ENCODE peak calls at places on chromosomes 5 and 9, in four cellular contexts. Z, M, E and H are unnamed samples.

GRCh38 chr9:121944741-121945191 is 148.3 kb downstream of the TTLL11 start:
- DNase-seq in Z (no peak), M (no peak), E (no peak), H (no peak)

GRCh38 chr5:32278403-32278802 is 34.3 kb downstream of the MTMR12 start:
- DNase-seq in Z (peak; percentile 6), M (no peak), E (no peak), H (no peak)

GRCh38 chr5:34698754-34699153 is 42.6 kb downstream of the RAI14 start:
- DNase-seq in Z (no peak), M (no peak), E (no peak), H (no peak)

GRCh38 chr9:90025816-90026215 is 421.0 kb downstream of the GADD45G start:
- DNase-seq in Z (no peak), M (no peak), E (no peak), H (no peak)

GRCh38 chr5:1467341-1468246 is 22.4 kb upstream of the SLC6A3 start:
- DNase-seq in Z (no peak), M (no peak), E (no peak), H (no peak)

GRCh38 chr9:93594041-93594756 is 17.8 kb downstream of the PHF2 start:
- DNase-seq in Z (no peak), M (peak; percentile 77), E (no peak), H (no peak)

GRCh38 chr9:97072285-97072770 is 33.4 kb upstream of the CTSV start:
- DNase-seq in Z (no peak), M (no peak), E (no peak), H (no peak)

GRCh38 chr9:32384364-32385134 is at the start of gene ACO1:
- DNase-seq in Z (peak; percentile 91), M (peak; percentile 95), E (peak; percentile 94), H (peak; percentile 92)

GRCh38 chr5:180975338-180975737 is 13.3 kb upstream of the BTNL3 start:
- DNase-seq in Z (no peak), M (no peak), E (no peak), H (no peak)

GRCh38 chr5:64742821-64743220 is 25.7 kb downstream of the SREK1IP1 start:
- DNase-seq in Z (no peak), M (no peak), E (no peak), H (no peak)

GRCh38 chr5:147763791-147764525 is 18.6 kb downstream of the JAKMIP2 start:
- DNase-seq in Z (no peak), M (no peak), E (no peak), H (no peak)

GRCh38 chr5:120304653-120305052 is 159.4 kb upstream of the PRR16 start:
- DNase-seq in Z (no peak), M (no peak), E (no peak), H (no peak)

GRCh38 chr5:685262-686171 is 7.6 kb downstream of the TPPP start:
- DNase-seq in Z (no peak), M (no peak), E (no peak), H (no peak)

GRCh38 chr9:130118841-130119520 is 53.2 kb upstream of the NCS1 start:
- DNase-seq in Z (no peak), M (no peak), E (no peak), H (no peak)

GRCh38 chr9:127161081-127161621 is 38.7 kb upstream of the ANGPTL2 start:
- DNase-seq in Z (no peak), M (no peak), E (no peak), H (peak; percentile 46)

DNA sequence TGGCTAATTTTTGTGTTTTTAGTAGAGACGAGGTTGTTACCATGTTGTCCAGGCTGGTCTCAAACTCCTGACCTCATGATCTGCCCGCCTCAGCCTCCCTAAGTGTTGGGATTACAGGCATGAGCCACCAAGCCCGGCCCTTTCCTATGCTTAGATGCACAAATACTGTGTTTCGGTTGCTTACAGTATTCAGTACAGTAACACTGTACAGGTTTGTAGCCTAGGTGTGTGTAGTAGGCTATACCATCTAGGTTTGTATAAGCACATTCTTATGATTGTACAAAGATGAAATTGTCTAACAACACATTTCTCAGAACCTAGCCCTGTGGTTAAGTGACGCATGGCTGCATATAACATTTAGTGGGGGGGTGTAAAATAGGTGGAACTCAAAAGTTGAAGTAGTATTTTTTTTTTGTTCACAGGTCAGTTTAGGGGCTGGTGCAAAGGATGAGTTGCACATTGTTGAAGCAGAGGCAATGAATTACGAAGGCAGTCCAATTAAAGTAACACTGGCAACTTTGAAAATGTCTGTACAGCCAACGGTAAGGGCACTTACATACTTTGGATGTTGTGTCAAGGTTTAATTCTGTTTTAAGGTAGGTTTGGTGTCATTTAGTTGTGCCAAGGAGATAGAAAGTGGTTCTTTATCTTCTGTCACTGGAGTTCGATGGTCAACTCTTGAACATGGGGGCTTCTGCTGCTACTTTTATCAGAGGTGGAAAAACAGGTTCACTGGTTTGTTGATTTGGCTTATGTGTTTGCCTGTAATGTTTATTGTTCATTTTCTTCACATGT is 3.4 kb downstream of the NPM1 start:
- DNase-seq in Z (no peak), M (no peak), E (no peak), H (no peak)
- H3K4me1 ChIP-seq in Z (peaks cover 53% of the 10 kb centered on the region), M (peaks cover 12% of the 10 kb centered on the region), E (peaks cover 45% of the 10 kb centered on the region), H (peaks cover 50% of the 10 kb centered on the region)

DNA sequence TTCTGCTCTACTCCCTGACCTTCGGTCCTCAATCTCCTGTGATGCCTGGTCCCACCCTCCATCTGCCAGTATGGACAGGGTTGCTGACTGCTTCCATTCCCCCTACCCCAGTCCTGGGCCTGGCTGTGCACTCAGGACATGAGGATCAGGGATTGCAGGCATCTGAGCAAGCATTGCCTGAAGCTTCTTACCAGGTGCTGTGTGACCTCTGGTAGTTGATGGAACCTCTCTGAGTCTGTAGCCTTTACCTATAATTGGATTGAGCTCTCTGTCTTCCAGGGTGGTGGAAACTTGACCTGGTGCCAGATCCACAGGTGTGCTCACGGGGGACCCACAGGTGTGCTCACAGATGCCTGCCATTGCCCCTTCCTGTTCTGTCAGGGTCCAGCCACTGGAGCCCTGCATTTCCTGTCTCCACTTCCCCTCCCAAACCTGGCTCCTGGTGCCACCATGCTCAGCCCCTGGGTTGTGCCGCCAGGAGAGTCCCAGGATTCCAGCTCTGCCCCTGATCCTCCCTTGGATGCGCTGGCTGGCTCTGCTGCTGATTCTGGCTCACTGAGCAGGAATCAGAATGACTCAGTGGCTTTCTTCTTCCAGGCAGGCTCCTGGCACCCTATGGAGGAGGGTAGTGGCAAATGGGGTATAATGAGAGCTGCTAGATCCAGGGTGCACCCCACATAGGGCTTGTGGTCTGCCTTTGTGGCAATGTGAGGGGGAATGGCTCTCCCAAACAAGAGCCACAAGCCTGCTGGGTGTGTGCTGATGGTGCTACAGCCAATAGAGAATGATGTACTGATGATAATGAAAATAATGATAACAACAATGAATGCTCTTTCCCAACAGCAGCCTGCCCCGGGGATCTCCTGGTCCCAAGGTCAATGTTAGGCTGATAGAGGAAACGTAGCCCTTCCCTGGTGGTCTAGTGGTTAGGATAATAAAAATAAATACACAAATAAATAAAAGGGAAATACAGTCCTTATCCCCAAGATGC is 35.2 kb upstream of the PSD2 start:
- DNase-seq in Z (no peak), M (no peak), E (no peak), H (peak; percentile 4)
- H3K4me1 ChIP-seq in Z (peaks cover 10% of the 10 kb centered on the region), M (no peaks in the 10 kb centered on the region), E (peaks cover 8% of the 10 kb centered on the region), H (peaks cover 32% of the 10 kb centered on the region)

GRCh38 chr5:151223447-151224264 is at the start of gene CCDC69:
- DNase-seq in Z (peak; percentile 41), M (peak; percentile 85), E (peak; percentile 80), H (peak; percentile 38)
- H3K4me1 ChIP-seq in Z (peaks cover 63% of the 10 kb centered on the region), M (peaks cover 24% of the 10 kb centered on the region), E (peaks cover 48% of the 10 kb centered on the region), H (peaks cover 58% of the 10 kb centered on the region)

DNA sequence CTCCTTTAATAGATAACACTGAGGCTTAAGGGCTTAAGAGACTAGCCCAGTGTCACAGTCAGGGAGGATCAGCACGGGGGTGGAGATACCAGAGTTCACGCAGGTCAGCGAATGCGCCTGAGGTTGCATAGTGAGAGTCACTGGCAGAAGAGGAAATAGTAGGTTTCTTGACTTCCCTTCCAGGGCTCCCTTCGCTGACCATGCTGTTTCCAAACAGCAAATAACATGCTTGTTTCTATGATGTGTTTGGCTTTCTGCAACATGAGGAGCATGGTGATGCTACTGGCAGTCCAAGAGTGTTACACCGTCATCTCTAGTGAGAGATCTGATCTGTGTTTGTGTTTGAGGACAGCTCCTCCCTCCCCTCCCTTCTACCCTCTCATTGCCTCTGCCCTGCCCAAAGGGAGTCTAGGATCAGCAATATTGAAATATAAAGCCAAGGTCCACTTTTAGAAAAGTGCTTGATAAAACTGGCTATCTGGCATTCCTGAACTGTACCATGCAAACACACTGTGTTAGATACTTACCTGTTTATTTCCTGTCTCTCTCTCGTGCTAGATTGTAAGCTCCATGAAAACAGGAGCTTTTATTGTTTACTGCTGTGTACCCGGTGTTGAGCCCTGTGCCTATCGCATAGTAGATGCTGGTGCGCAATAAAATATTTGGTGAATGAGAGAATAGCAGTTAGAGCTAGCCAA is 12.3 kb downstream of the TLE4 start:
- DNase-seq in Z (no peak), M (peak; percentile 40), E (peak; percentile 22), H (no peak)
- H3K4me1 ChIP-seq in Z (peaks cover 53% of the 10 kb centered on the region), M (peaks cover 10% of the 10 kb centered on the region), E (peaks cover 40% of the 10 kb centered on the region), H (peaks cover 55% of the 10 kb centered on the region)

GRCh38 chr5:73793911-73794310 is 167.9 kb downstream of the ARHGEF28 start:
- DNase-seq in Z (no peak), M (no peak), E (no peak), H (no peak)

GRCh38 chr5:73791389-73791788 is 165.4 kb downstream of the ARHGEF28 start:
- DNase-seq in Z (no peak), M (no peak), E (no peak), H (no peak)

GRCh38 chr5:73796164-73797141 is 170.5 kb downstream of the ARHGEF28 start:
- DNase-seq in Z (peak; percentile 3), M (no peak), E (peak; percentile 9), H (no peak)

GRCh38 chr5:73789851-73790281 is 163.9 kb downstream of the ARHGEF28 start:
- DNase-seq in Z (no peak), M (no peak), E (no peak), H (no peak)

GRCh38 chr5:73792687-73793320 is 166.8 kb downstream of the ARHGEF28 start:
- DNase-seq in Z (peak; percentile 41), M (peak; percentile 56), E (peak; percentile 56), H (peak; percentile 49)
- H3K4me1 ChIP-seq in Z (no peaks in the 10 kb centered on the region), M (no peaks in the 10 kb centered on the region), E (peaks cover 11% of the 10 kb centered on the region), H (no peaks in the 10 kb centered on the region)

DNA sequence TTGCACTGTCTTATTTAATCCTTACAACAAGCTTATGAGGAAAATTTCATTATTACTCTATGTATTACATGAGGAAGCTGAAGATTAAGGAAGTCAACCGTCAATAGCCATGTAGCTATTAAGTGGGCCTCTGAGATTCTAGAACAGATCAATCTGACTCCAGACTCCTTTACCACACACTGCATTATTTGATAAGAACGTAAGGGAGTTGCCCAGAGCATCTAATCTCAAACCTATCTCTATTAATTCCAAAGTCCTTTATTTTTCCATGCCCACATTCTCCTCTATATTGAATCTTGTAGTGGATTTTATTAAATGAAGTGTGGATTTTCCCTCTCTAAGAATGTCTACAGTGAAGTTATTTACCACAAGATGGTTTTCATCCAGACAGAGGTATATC is 118.2 kb upstream of the MTAP start:
- DNase-seq in Z (no peak), M (no peak), E (no peak), H (no peak)
- H3K4me1 ChIP-seq in Z (peaks cover 4% of the 10 kb centered on the region), M (no peaks in the 10 kb centered on the region), E (no peaks in the 10 kb centered on the region), H (no peaks in the 10 kb centered on the region)